ENCODE peak calls at places on chromosomes 7 and 10, in seven cellular contexts. One of them, this sample, is unnamed.

GRCh38 chr10:75019360-75019759 is 92.1 kb upstream of the SAMD8 start:
- DNase-seq in CD8-positive, alpha-beta T cell: no peak
- DNase-seq in right cardiac atrium: no peak
- DNase-seq in tibial artery: no peak
- DNase-seq in IMR-90: peak; percentile 41
- DNase-seq in H1: no peak
- DNase-seq in transverse colon: no peak
- DNase-seq in this sample: no peak

GRCh38 chr7:92335574-92335973 is 89.8 kb downstream of the ANKIB1 start:
- DNase-seq in CD8-positive, alpha-beta T cell: no peak
- DNase-seq in right cardiac atrium: no peak
- DNase-seq in tibial artery: no peak
- DNase-seq in IMR-90: no peak
- DNase-seq in H1: no peak
- DNase-seq in transverse colon: no peak
- DNase-seq in this sample: no peak

GRCh38 chr10:37495415-37495814 is 362.0 kb downstream of the ZNF248 start:
- DNase-seq in CD8-positive, alpha-beta T cell: no peak
- DNase-seq in right cardiac atrium: no peak
- DNase-seq in tibial artery: no peak
- DNase-seq in IMR-90: no peak
- DNase-seq in H1: no peak
- DNase-seq in transverse colon: no peak
- DNase-seq in this sample: no peak

GRCh38 chr10:117261501-117261900 is 20.6 kb downstream of the SLC18A2 start:
- DNase-seq in CD8-positive, alpha-beta T cell: no peak
- DNase-seq in right cardiac atrium: no peak
- DNase-seq in tibial artery: no peak
- DNase-seq in IMR-90: no peak
- DNase-seq in H1: no peak
- DNase-seq in transverse colon: no peak
- DNase-seq in this sample: no peak

GRCh38 chr10:98374176-98374969 is 40.6 kb downstream of the PYROXD2 start:
- DNase-seq in CD8-positive, alpha-beta T cell: no peak
- DNase-seq in right cardiac atrium: no peak
- DNase-seq in tibial artery: no peak
- DNase-seq in IMR-90: peak; percentile 91
- DNase-seq in H1: no peak
- DNase-seq in transverse colon: no peak
- DNase-seq in this sample: no peak

GRCh38 chr7:128358233-128358632 is 3.3 kb downstream of the PRRT4 start:
- DNase-seq in CD8-positive, alpha-beta T cell: no peak
- DNase-seq in right cardiac atrium: no peak
- DNase-seq in tibial artery: no peak
- DNase-seq in IMR-90: no peak
- DNase-seq in H1: no peak
- DNase-seq in transverse colon: no peak
- DNase-seq in this sample: no peak

GRCh38 chr10:118543714-118544400 is 51.6 kb downstream of the PRLHR start:
- DNase-seq in CD8-positive, alpha-beta T cell: no peak
- DNase-seq in right cardiac atrium: no peak
- DNase-seq in tibial artery: no peak
- DNase-seq in IMR-90: peak; percentile 5
- DNase-seq in H1: no peak
- DNase-seq in transverse colon: peak; percentile 41
- DNase-seq in this sample: peak; percentile 60

GRCh38 chr7:41701542-41701941 is 1.3 kb downstream of the INHBA start:
- DNase-seq in CD8-positive, alpha-beta T cell: no peak
- DNase-seq in right cardiac atrium: no peak
- DNase-seq in tibial artery: no peak
- DNase-seq in IMR-90: peak; percentile 33
- DNase-seq in H1: no peak
- DNase-seq in transverse colon: no peak
- DNase-seq in this sample: no peak

GRCh38 chr10:54484186-54484585 is 316.8 kb downstream of the PCDH15 start:
- DNase-seq in CD8-positive, alpha-beta T cell: no peak
- DNase-seq in right cardiac atrium: no peak
- DNase-seq in tibial artery: no peak
- DNase-seq in IMR-90: no peak
- DNase-seq in H1: no peak
- DNase-seq in transverse colon: no peak
- DNase-seq in this sample: no peak

GRCh38 chr10:77290528-77291155 is 347.0 kb downstream of the KCNMA1 start:
- DNase-seq in CD8-positive, alpha-beta T cell: no peak
- DNase-seq in right cardiac atrium: no peak
- DNase-seq in tibial artery: no peak
- DNase-seq in IMR-90: peak; percentile 93
- DNase-seq in H1: no peak
- DNase-seq in transverse colon: no peak
- DNase-seq in this sample: no peak

GRCh38 chr7:142689439-142690168 is 59.7 kb upstream of the PRSS1 start:
- DNase-seq in CD8-positive, alpha-beta T cell: no peak
- DNase-seq in right cardiac atrium: no peak
- DNase-seq in tibial artery: no peak
- DNase-seq in IMR-90: no peak
- DNase-seq in H1: no peak
- DNase-seq in transverse colon: no peak
- DNase-seq in this sample: no peak

GRCh38 chr10:71357792-71358265 is 38.8 kb downstream of the SLC29A3 start:
- DNase-seq in CD8-positive, alpha-beta T cell: no peak
- DNase-seq in right cardiac atrium: no peak
- DNase-seq in tibial artery: no peak
- DNase-seq in IMR-90: peak; percentile 52
- DNase-seq in H1: no peak
- DNase-seq in transverse colon: no peak
- DNase-seq in this sample: peak; percentile 13

GRCh38 chr7:6520163-6520981 is 30.9 kb downstream of the GRID2IP start:
- DNase-seq in CD8-positive, alpha-beta T cell: no peak
- DNase-seq in right cardiac atrium: no peak
- DNase-seq in tibial artery: no peak
- DNase-seq in IMR-90: no peak
- DNase-seq in H1: no peak
- DNase-seq in transverse colon: no peak
- DNase-seq in this sample: no peak

GRCh38 chr7:99881370-99881769 is 4.5 kb upstream of the OR2AE1 start:
- DNase-seq in CD8-positive, alpha-beta T cell: no peak
- DNase-seq in right cardiac atrium: no peak
- DNase-seq in tibial artery: no peak
- DNase-seq in IMR-90: no peak
- DNase-seq in H1: no peak
- DNase-seq in transverse colon: no peak
- DNase-seq in this sample: no peak

GRCh38 chr7:106947244-106947728 is 82.2 kb downstream of the PIK3CG start:
- DNase-seq in CD8-positive, alpha-beta T cell: no peak
- DNase-seq in right cardiac atrium: no peak
- DNase-seq in tibial artery: no peak
- DNase-seq in IMR-90: peak; percentile 83
- DNase-seq in H1: peak; percentile 83
- DNase-seq in transverse colon: peak; percentile 44
- DNase-seq in this sample: no peak

GRCh38 chr7:128737867-128738390 is 1.2 kb upstream of the CALU start:
- DNase-seq in CD8-positive, alpha-beta T cell: no peak
- DNase-seq in right cardiac atrium: no peak
- DNase-seq in tibial artery: no peak
- DNase-seq in IMR-90: peak; percentile 85
- DNase-seq in H1: no peak
- DNase-seq in transverse colon: no peak
- DNase-seq in this sample: no peak

GRCh38 chr10:69638642-69639041 is 8.6 kb downstream of the FAM241B start:
- DNase-seq in CD8-positive, alpha-beta T cell: no peak
- DNase-seq in right cardiac atrium: no peak
- DNase-seq in tibial artery: peak; percentile 37
- DNase-seq in IMR-90: no peak
- DNase-seq in H1: no peak
- DNase-seq in transverse colon: no peak
- DNase-seq in this sample: no peak

GRCh38 chr10:46019541-46020343 is 10.7 kb downstream of the NCOA4 start:
- DNase-seq in CD8-positive, alpha-beta T cell: no peak
- DNase-seq in right cardiac atrium: peak; percentile 63
- DNase-seq in tibial artery: no peak
- DNase-seq in IMR-90: no peak
- DNase-seq in H1: no peak
- DNase-seq in transverse colon: peak; percentile 16
- DNase-seq in this sample: no peak

GRCh38 chr7:35776686-35777085 is 24.2 kb upstream of the SEPTIN7 start:
- DNase-seq in CD8-positive, alpha-beta T cell: no peak
- DNase-seq in right cardiac atrium: no peak
- DNase-seq in tibial artery: no peak
- DNase-seq in IMR-90: no peak
- DNase-seq in H1: no peak
- DNase-seq in transverse colon: no peak
- DNase-seq in this sample: no peak

GRCh38 chr10:51423121-51423452 is 276.3 kb downstream of the CSTF2T start:
- DNase-seq in CD8-positive, alpha-beta T cell: no peak
- DNase-seq in right cardiac atrium: no peak
- DNase-seq in tibial artery: no peak
- DNase-seq in IMR-90: no peak
- DNase-seq in H1: no peak
- DNase-seq in transverse colon: no peak
- DNase-seq in this sample: no peak

DNA sequence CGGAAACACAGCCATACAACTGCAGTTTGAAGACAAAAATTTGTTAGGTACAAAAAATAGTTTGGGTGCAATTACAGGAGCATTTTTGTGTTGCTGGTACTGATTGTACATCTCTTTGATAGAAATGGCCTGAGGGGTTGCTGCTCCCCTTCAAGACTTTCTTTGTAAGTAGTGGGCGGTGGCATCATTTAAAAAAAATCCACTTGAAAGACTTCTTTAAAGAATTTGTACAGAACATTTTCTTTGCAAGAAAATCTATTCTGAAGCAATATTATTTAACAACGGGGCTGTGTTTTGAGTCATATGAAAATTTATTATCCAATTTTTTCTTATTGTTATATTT is 144.1 kb upstream of the CAV2 start:
- DNase-seq in CD8-positive, alpha-beta T cell: no peak
- DNase-seq in right cardiac atrium: no peak
- DNase-seq in tibial artery: no peak
- DNase-seq in IMR-90: no peak
- DNase-seq in H1: no peak
- DNase-seq in transverse colon: no peak
- DNase-seq in this sample: no peak
- H3K4me3 ChIP-seq in CD8-positive, alpha-beta T cell: no peak overlapping the region
- H3K4me3 ChIP-seq in right cardiac atrium: peak overlapping the region; percentile 26
- H3K4me3 ChIP-seq in tibial artery: peak overlapping the region; percentile 30
- H3K4me3 ChIP-seq in IMR-90: peak overlapping the region; percentile 0
- H3K4me3 ChIP-seq in H1: no peak overlapping the region
- H3K4me3 ChIP-seq in transverse colon: no peak overlapping the region
- H3K4me3 ChIP-seq in this sample: peak overlapping the region; percentile 22

GRCh38 chr7:94903971-94904370 is 3.4 kb upstream of the PPP1R9A start:
- DNase-seq in CD8-positive, alpha-beta T cell: no peak
- DNase-seq in right cardiac atrium: no peak
- DNase-seq in tibial artery: no peak
- DNase-seq in IMR-90: no peak
- DNase-seq in H1: no peak
- DNase-seq in transverse colon: no peak
- DNase-seq in this sample: no peak
- H3K27ac ChIP-seq in CD8-positive, alpha-beta T cell: no peak overlapping the region
- H3K27ac ChIP-seq in right cardiac atrium: no peak overlapping the region
- H3K27ac ChIP-seq in tibial artery: no peak overlapping the region
- H3K27ac ChIP-seq in IMR-90: no peak overlapping the region
- H3K27ac ChIP-seq in H1: no peak overlapping the region
- H3K27ac ChIP-seq in transverse colon: no peak overlapping the region
- H3K27ac ChIP-seq in this sample: no peak overlapping the region

DNA sequence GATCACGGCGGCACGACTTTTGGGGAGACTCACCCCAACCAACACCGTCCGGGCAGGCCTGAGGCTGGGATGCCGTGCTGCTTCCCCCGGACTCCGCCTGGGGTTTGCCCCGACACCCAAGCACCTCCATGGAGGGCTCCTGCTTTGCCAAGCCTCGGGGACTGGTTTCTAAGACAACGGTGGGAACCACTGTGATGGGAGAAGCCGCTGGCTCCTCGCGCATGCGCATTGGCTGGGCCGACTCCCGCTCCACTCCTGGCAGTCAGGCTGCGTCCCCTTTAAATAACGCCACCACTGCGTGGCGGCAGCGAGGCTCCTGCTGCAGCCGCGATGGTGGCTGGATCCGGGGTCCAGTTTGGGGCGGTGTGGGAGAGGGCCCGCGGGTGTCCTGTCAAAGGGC is 201.0 kb downstream of the ZNF716 start:
- DNase-seq in CD8-positive, alpha-beta T cell: no peak
- DNase-seq in right cardiac atrium: no peak
- DNase-seq in tibial artery: no peak
- DNase-seq in IMR-90: no peak
- DNase-seq in H1: no peak
- DNase-seq in transverse colon: no peak
- DNase-seq in this sample: no peak
- H3K4me1 ChIP-seq in CD8-positive, alpha-beta T cell: no peaks in the 10 kb centered on the region
- H3K4me1 ChIP-seq in right cardiac atrium: no peaks in the 10 kb centered on the region
- H3K4me1 ChIP-seq in tibial artery: no peaks in the 10 kb centered on the region
- H3K4me1 ChIP-seq in IMR-90: no peaks in the 10 kb centered on the region
- H3K4me1 ChIP-seq in H1: no peaks in the 10 kb centered on the region
- H3K4me1 ChIP-seq in transverse colon: no peaks in the 10 kb centered on the region
- H3K4me1 ChIP-seq in this sample: no peaks in the 10 kb centered on the region

GRCh38 chr7:134667899-134668298 is 21.2 kb downstream of the BPGM start:
- DNase-seq in CD8-positive, alpha-beta T cell: no peak
- DNase-seq in right cardiac atrium: no peak
- DNase-seq in tibial artery: no peak
- DNase-seq in IMR-90: no peak
- DNase-seq in H1: no peak
- DNase-seq in transverse colon: no peak
- DNase-seq in this sample: no peak

GRCh38 chr7:134674424-134674823 is 27.8 kb downstream of the BPGM start:
- DNase-seq in CD8-positive, alpha-beta T cell: no peak
- DNase-seq in right cardiac atrium: no peak
- DNase-seq in tibial artery: no peak
- DNase-seq in IMR-90: no peak
- DNase-seq in H1: no peak
- DNase-seq in transverse colon: no peak
- DNase-seq in this sample: no peak

GRCh38 chr7:134671670-134672069 is 25.0 kb downstream of the BPGM start:
- DNase-seq in CD8-positive, alpha-beta T cell: no peak
- DNase-seq in right cardiac atrium: no peak
- DNase-seq in tibial artery: no peak
- DNase-seq in IMR-90: no peak
- DNase-seq in H1: no peak
- DNase-seq in transverse colon: no peak
- DNase-seq in this sample: no peak

GRCh38 chr7:134669388-134669787 is 22.7 kb downstream of the BPGM start:
- DNase-seq in CD8-positive, alpha-beta T cell: no peak
- DNase-seq in right cardiac atrium: no peak
- DNase-seq in tibial artery: no peak
- DNase-seq in IMR-90: no peak
- DNase-seq in H1: no peak
- DNase-seq in transverse colon: no peak
- DNase-seq in this sample: no peak

DNA sequence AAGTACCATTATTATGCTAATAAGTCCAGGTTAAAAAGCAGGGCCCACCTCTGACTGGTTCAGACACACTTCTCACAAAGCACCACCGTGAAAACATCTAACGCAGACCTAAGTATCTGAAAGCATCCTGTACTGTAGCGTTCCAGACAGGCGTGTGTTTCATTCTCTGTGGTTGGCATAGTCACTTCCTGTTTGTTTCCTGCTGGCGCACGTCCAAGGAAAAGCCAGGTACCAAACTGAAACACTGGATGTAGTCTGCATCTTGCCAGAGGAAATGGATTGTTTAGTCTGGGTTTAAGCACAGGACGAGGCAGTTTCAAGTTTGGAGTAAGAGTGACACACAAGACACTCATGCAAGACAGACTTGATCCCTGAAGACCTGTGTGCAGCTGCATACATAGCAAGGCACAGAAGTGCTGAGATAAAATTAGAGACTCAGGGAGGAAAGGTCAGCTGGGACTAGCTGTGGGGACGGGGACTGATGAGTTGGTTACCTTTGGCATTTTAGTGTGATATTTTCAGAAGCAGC is 23.3 kb downstream of the BPGM start:
- DNase-seq in CD8-positive, alpha-beta T cell: peak; percentile 63
- DNase-seq in right cardiac atrium: no peak
- DNase-seq in tibial artery: peak; percentile 67
- DNase-seq in IMR-90: peak; percentile 96
- DNase-seq in H1: no peak
- DNase-seq in transverse colon: peak; percentile 44
- DNase-seq in this sample: peak; percentile 64
- H3K4me3 ChIP-seq in CD8-positive, alpha-beta T cell: no peak overlapping the region
- H3K4me3 ChIP-seq in right cardiac atrium: no peak overlapping the region
- H3K4me3 ChIP-seq in tibial artery: no peak overlapping the region
- H3K4me3 ChIP-seq in IMR-90: no peak overlapping the region
- H3K4me3 ChIP-seq in H1: no peak overlapping the region
- H3K4me3 ChIP-seq in transverse colon: no peak overlapping the region
- H3K4me3 ChIP-seq in this sample: no peak overlapping the region

This sample was measured in lower lobe of right lung.